ENCODE peak calls at places on chromosomes 7 and 10, in six cellular contexts. X, S, E, M, B and P are unnamed samples.
A peak's percentile ranks its signal among the peaks of the same experiment; 100 is the strongest.

GRCh38 chr7:45073031-45073842 is 15.5 kb downstream of the NACAD start:
- DNase-seq in X (no peak), S (no peak), E (no peak), M (no peak), B (no peak), P (no peak)

GRCh38 chr10:49740346-49741107 is 21.6 kb downstream of the OGDHL start:
- DNase-seq in X (no peak), S (no peak), E (no peak), M (no peak), B (no peak), P (no peak)

GRCh38 chr7:81616951-81617350 is 152.9 kb downstream of the HGF start:
- DNase-seq in X (peak; percentile 87), S (peak; percentile 67), E (no peak), M (peak; percentile 91), B (peak; percentile 41), P (no peak)

GRCh38 chr10:100996678-100997363 is 2.8 kb upstream of the LZTS2 start:
- DNase-seq in X (no peak), S (no peak), E (peak; percentile 37), M (no peak), B (peak; percentile 42), P (no peak)

GRCh38 chr10:129526943-129527342 is 59.9 kb downstream of the MGMT start:
- DNase-seq in X (no peak), S (no peak), E (no peak), M (no peak), B (no peak), P (no peak)

GRCh38 chr10:112752268-112752667 is 197.8 kb upstream of the TCF7L2 start:
- DNase-seq in X (peak; percentile 35), S (no peak), E (no peak), M (peak; percentile 32), B (no peak), P (no peak)

GRCh38 chr7:1920266-1920681 is 250.2 kb downstream of the ELFN1 start:
- DNase-seq in X (no peak), S (no peak), E (no peak), M (no peak), B (no peak), P (peak; percentile 51)

GRCh38 chr7:158495256-158495655 is 92.4 kb downstream of the PTPRN2 start:
- DNase-seq in X (no peak), S (no peak), E (no peak), M (no peak), B (no peak), P (no peak)

GRCh38 chr7:4905171-4905570 is 21.7 kb upstream of the RADIL start:
- DNase-seq in X (no peak), S (no peak), E (no peak), M (no peak), B (no peak), P (no peak)

GRCh38 chr7:159195926-159196325 is 51.3 kb upstream of the VIPR2 start:
- DNase-seq in X (no peak), S (no peak), E (no peak), M (no peak), B (no peak), P (peak; percentile 18)

GRCh38 chr10:117132751-117133231 is 5.3 kb downstream of the VAX1 start:
- DNase-seq in X (no peak), S (no peak), E (no peak), M (no peak), B (no peak), P (no peak)

GRCh38 chr10:46319383-46319782 is 32.6 kb downstream of the ANTXRL start:
- DNase-seq in X (no peak), S (no peak), E (peak; percentile 9), M (no peak), B (no peak), P (no peak)

GRCh38 chr10:79394631-79395030 is 47.4 kb downstream of the PPIF start:
- DNase-seq in X (no peak), S (no peak), E (no peak), M (no peak), B (no peak), P (no peak)

GRCh38 chr7:101386558-101387199 is 24.0 kb downstream of the COL26A1 start:
- DNase-seq in X (no peak), S (no peak), E (no peak), M (no peak), B (no peak), P (no peak)

GRCh38 chr7:78226059-78226658 is 427.6 kb downstream of the PHTF2 start:
- DNase-seq in X (peak; percentile 50), S (peak; percentile 20), E (no peak), M (peak; percentile 60), B (peak; percentile 53), P (peak; percentile 12)

GRCh38 chr7:1521454-1521853 is 9.0 kb upstream of the MAFK start:
- DNase-seq in X (no peak), S (no peak), E (no peak), M (no peak), B (no peak), P (no peak)

GRCh38 chr10:47336387-47337134 is 11.6 kb upstream of the RBP3 start:
- DNase-seq in X (no peak), S (no peak), E (no peak), M (no peak), B (no peak), P (peak; percentile 26)

GRCh38 chr10:24597426-24597825 is 126.3 kb downstream of the ARHGAP21 start:
- DNase-seq in X (no peak), S (no peak), E (no peak), M (no peak), B (no peak), P (no peak)

GRCh38 chr7:17030559-17030958 is 148.8 kb upstream of the AGR3 start:
- DNase-seq in X (no peak), S (no peak), E (no peak), M (no peak), B (no peak), P (no peak)

GRCh38 chr7:46071601-46072000 is 150.5 kb upstream of the IGFBP3 start:
- DNase-seq in X (peak; percentile 32), S (peak; percentile 2), E (no peak), M (peak; percentile 69), B (peak; percentile 26), P (peak; percentile 16)

GRCh38 chr10:116861796-116862195 is 12.5 kb downstream of the ENO4 start:
- DNase-seq in X (no peak), S (no peak), E (no peak), M (no peak), B (no peak), P (no peak)

GRCh38 chr10:133358920-133359300 is 1.1 kb upstream of the FUOM start:
- DNase-seq in X (no peak), S (no peak), E (no peak), M (no peak), B (no peak), P (no peak)

GRCh38 chr7:47795631-47796030 is 152.6 kb downstream of the PKD1L1 start:
- DNase-seq in X (peak; percentile 71), S (no peak), E (no peak), M (peak; percentile 63), B (no peak), P (peak; percentile 90)

GRCh38 chr7:135129579-135129978 is 18.3 kb upstream of the TMEM140 start:
- DNase-seq in X (no peak), S (no peak), E (no peak), M (no peak), B (no peak), P (no peak)

GRCh38 chr7:141102436-141102835 is 28.6 kb downstream of the TMEM178B start:
- DNase-seq in X (no peak), S (no peak), E (no peak), M (no peak), B (no peak), P (no peak)

DNA sequence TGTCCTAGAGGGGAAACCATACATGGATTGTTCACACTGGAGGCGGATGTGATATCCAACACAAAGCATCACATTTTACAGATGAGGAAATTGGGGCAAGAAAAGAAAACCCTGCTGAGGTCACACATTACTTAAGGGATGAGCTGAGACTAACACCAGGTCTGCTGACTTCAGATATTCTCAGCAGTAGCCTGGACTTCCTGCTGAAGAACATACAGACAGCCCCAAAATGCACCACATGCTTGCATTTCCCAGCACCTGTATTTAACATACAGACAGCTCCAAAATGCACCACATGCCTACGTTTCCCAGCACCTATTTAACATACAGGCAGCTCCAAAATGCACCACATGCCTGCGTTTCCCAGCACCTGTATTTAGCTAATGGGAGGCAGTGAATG is 11.2 kb downstream of the GIMAP5 start:
- DNase-seq in X (no peak), S (no peak), E (no peak), M (no peak), B (no peak), P (no peak)
- H3K4me3 ChIP-seq in X (no peak overlapping the region), S (no peak overlapping the region), E (no peak overlapping the region), M (no peak overlapping the region), B (no peak overlapping the region), P (no peak overlapping the region)

GRCh38 chr10:71863203-71863602 is 12.2 kb upstream of the PSAP start:
- DNase-seq in X (no peak), S (no peak), E (no peak), M (peak; percentile 62), B (no peak), P (peak; percentile 16)

GRCh38 chr10:71857934-71858890 is 7.2 kb upstream of the PSAP start:
- DNase-seq in X (no peak), S (no peak), E (peak; percentile 60), M (no peak), B (no peak), P (no peak)

GRCh38 chr10:71864861-71865473 is 13.9 kb upstream of the PSAP start:
- DNase-seq in X (peak; percentile 44), S (peak; percentile 24), E (no peak), M (peak; percentile 82), B (no peak), P (peak; percentile 58)

GRCh38 chr10:71856619-71857018 is 5.6 kb upstream of the PSAP start:
- DNase-seq in X (no peak), S (no peak), E (no peak), M (no peak), B (no peak), P (no peak)

DNA sequence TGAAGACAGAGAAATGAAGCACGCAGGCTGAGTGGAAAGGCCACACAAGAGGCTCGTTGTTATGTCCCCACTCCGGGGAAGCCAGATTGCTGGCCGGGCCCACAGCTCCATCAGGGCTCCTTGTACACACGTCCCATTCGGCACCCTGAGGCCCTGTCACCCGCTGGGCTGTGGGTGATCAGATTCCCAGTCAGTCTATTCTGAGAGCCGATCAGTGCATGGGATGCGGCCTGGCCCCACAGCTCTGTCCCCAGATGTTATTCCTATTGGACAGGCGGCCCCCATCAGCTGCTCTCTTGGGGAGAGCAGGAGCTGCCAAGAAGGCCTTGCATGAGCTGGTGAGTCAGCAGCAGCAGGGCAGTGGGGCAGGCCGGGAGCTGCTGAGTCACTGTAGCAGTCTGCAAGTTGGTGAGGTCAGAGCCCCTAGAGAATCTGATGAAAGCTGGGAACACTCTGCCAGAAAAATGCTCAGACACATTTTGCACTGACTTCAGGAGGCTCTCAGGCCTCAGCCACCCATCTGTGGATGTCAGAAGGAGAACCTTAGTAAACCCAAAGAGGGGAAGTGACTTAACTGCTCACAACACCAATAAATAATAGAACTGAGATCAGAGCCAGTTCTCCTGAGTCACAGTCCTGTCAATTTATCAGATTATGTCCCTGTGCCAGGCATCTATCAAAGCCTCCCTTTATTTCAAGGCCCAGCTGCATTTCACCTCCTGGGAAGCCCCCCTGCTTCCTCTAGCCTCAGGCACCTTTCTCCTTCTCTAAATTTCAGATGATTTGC is 9.4 kb upstream of the PSAP start:
- DNase-seq in X (peak; percentile 100), S (peak; percentile 97), E (peak; percentile 85), M (peak; percentile 100), B (peak; percentile 99), P (peak; percentile 100)
- H3K4me3 ChIP-seq in X (no peak overlapping the region), S (no peak overlapping the region), E (no peak overlapping the region), M (no peak overlapping the region), B (no peak overlapping the region), P (no peak overlapping the region)

GRCh38 chr7:50309736-50310135 is 5.2 kb downstream of the IKZF1 start:
- DNase-seq in X (no peak), S (no peak), E (no peak), M (no peak), B (no peak), P (no peak)
- H3K4me3 ChIP-seq in X (no peak overlapping the region), S (no peak overlapping the region), E (no peak overlapping the region), M (no peak overlapping the region), B (no peak overlapping the region), P (no peak overlapping the region)

GRCh38 chr7:116582806-116583444 is 58.1 kb downstream of the CAV1 start:
- DNase-seq in X (peak; percentile 69), S (no peak), E (no peak), M (peak; percentile 94), B (no peak), P (peak; percentile 79)
- H3K4me3 ChIP-seq in X (no peak overlapping the region), S (no peak overlapping the region), E (no peak overlapping the region), M (no peak overlapping the region), B (no peak overlapping the region), P (no peak overlapping the region)